ENCODE peak calls at places on chromosomes 2 and 18, in five cellular contexts. S, X, B, Y and L are unnamed samples.

GRCh38 chr2:15357186-15357585 is 203.9 kb downstream of the NBAS start:
- DNase-seq in Y (no peak), S (no peak), B (no peak), X (no peak), L (no peak)

GRCh38 chr18:11165138-11165537 is 15.8 kb upstream of the PIEZO2 start:
- DNase-seq in Y (no peak), B (no peak), X (no peak), S (no peak), L (no peak)

GRCh38 chr2:205822578-205822977 is 140.3 kb downstream of the NRP2 start:
- DNase-seq in B (no peak), S (no peak), X (no peak), Y (no peak), L (no peak)

GRCh38 chr2:168233726-168234406 is 13.5 kb downstream of the STK39 start:
- DNase-seq in S (no peak), X (no peak), Y (no peak), B (no peak), L (no peak)

GRCh38 chr2:143282684-143283083 is 153.5 kb downstream of the ARHGAP15 start:
- DNase-seq in Y (no peak), S (no peak), X (peak), B (no peak), L (peak)

GRCh38 chr2:234391625-234392024 is 105.3 kb downstream of the ARL4C start:
- DNase-seq in X (no peak), B (no peak), Y (no peak), S (no peak), L (no peak)

GRCh38 chr18:48889981-48890735 is 60.6 kb downstream of the SMAD7 start:
- DNase-seq in X (no peak), S (no peak), Y (no peak), B (no peak), L (no peak)

GRCh38 chr2:221465776-221466175 is 106.3 kb downstream of the EPHA4 start:
- DNase-seq in X (no peak), S (no peak), B (peak), Y (no peak), L (no peak)

GRCh38 chr2:108446703-108447102 is 2.3 kb upstream of the GCC2 start:
- DNase-seq in X (no peak), S (no peak), Y (no peak), B (no peak), L (no peak)

GRCh38 chr2:186516396-186516795 is 30.3 kb downstream of the ZC3H15 start:
- DNase-seq in S (no peak), Y (no peak), X (no peak), B (no peak), L (no peak)

GRCh38 chr18:52219102-52219501 is 120.9 kb upstream of the DCC start:
- DNase-seq in S (peak), X (no peak), Y (no peak), B (no peak), L (no peak)

GRCh38 chr2:46909771-46910419 is 5.7 kb downstream of the MCFD2 start:
- DNase-seq in X (no peak), S (no peak), Y (peak), B (peak), L (no peak)

GRCh38 chr2:212618636-212619035 is 80.0 kb upstream of the ERBB4 start:
- DNase-seq in B (no peak), S (no peak), Y (no peak), X (no peak), L (no peak)

GRCh38 chr2:168671932-168672331 is 130.5 kb upstream of the NOSTRIN start:
- DNase-seq in Y (no peak), X (no peak), B (no peak), S (no peak), L (no peak)

GRCh38 chr18:59039449-59039848 is 100.2 kb upstream of the SEC11C start:
- DNase-seq in S (no peak), B (no peak), X (no peak), Y (no peak), L (no peak)

GRCh38 chr2:60818272-60818671 is 62.2 kb downstream of the PAPOLG start:
- DNase-seq in S (no peak), Y (peak), B (no peak), X (peak), L (no peak)

DNA sequence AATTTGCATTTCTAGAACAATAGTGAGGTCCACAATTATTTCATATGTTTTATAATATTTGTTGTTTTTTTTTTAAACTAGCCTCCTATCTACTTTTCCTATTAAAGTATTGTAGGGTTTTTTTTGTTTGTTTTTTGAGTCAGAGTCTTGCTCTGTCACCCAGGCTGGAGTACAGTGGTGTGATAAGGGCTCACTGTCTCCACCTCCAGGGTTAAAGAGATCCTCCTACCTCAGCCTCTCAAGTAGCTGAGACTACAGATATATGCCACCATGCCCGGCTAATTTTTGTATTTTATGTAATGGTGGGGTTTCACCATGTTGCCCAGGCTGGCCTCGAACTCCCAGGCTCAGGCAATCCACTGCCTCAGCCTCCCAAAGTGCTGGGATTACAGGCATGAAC is 122.5 kb downstream of the SLC39A10 start:
- DNase-seq in X (no peak), S (no peak), B (no peak), Y (no peak), L (no peak)
- TF ChIP-seq GABPA in X (no peak), S (no peak), B (no peak), Y (no peak), L (no peak)

DNA sequence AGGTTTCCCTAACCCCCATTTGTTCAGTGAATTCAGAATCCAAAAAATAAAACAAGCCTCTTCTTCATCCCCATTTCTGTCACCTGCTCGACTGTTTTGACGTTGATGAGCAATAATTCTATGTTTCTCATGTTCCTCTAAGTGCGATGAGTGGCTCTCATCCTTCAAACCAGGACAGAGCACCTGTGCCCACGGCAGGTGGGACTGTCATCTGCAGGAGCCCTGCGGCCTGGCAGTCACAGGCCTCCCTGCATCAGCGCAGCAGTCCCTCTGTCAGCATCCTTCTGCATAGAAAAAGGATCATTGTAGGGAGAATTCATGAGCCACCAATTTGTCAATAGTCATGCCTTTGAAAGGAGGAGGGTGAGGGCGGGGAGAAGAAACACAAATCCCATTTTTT is 234.1 kb upstream of the NCKAP5 start:
- DNase-seq in S (no peak), X (no peak), Y (no peak), B (no peak), L (no peak)
- TF ChIP-seq REST in S (no peak), X (no peak), Y (no peak), B (no peak), L (no peak)

GRCh38 chr2:235724964-235725603 is 231.2 kb downstream of the AGAP1 start:
- DNase-seq in B (no peak), Y (no peak), S (no peak), X (no peak), L (no peak)
- H3K27ac ChIP-seq in B (no peak), Y (no peak), S (no peak), X (no peak), L (no peak)

GRCh38 chr18:3495691-3496090 is 45.7 kb downstream of the TGIF1 start:
- DNase-seq in B (no peak), X (no peak), S (no peak), Y (no peak), L (no peak)

GRCh38 chr18:3498705-3499451 is 48.9 kb downstream of the TGIF1 start:
- DNase-seq in Y (no peak), B (no peak), S (peak), X (no peak), L (peak)

GRCh38 chr18:3502650-3503049 is 52.7 kb downstream of the TGIF1 start:
- DNase-seq in S (no peak), Y (no peak), B (no peak), X (no peak), L (no peak)

GRCh38 chr18:3500016-3500415 is 50.0 kb downstream of the TGIF1 start:
- DNase-seq in S (no peak), B (no peak), Y (peak), X (no peak), L (no peak)

GRCh38 chr18:3499498-3499897 is 49.5 kb downstream of the TGIF1 start:
- DNase-seq in X (no peak), B (no peak), Y (no peak), S (peak), L (no peak)
- TF ChIP-seq GABPA in X (no peak), B (no peak), Y (no peak), S (no peak), L (no peak)